ENCODE peak calls at places on chromosomes 11 and 22, in six cellular contexts. J, P, Q, F, S and G are unnamed samples.

GRCh38 chr22:30435674-30436126 is 10.1 kb downstream of the MTFP1 start:
- DNase-seq in J (no peak), P (no peak), Q (no peak), F (no peak), S (peak), G (peak)

GRCh38 chr11:47863189-47863892 is 15.2 kb upstream of the NUP160 start:
- DNase-seq in J (no peak), P (peak), Q (peak), F (no peak), S (no peak), G (no peak)

GRCh38 chr11:82865841-82866240 is 34.4 kb downstream of the PRCP start:
- DNase-seq in J (no peak), P (no peak), Q (no peak), F (no peak), S (no peak), G (no peak)

GRCh38 chr11:111185259-111185658 is 60.3 kb upstream of the POU2AF2 start:
- DNase-seq in J (no peak), P (no peak), Q (peak), F (no peak), S (no peak), G (no peak)

GRCh38 chr11:100810666-100811065 is 123.6 kb downstream of the ARHGAP42 start:
- DNase-seq in J (no peak), P (no peak), Q (no peak), F (no peak), S (no peak), G (no peak)

GRCh38 chr22:40040927-40041326 is 46.2 kb downstream of the FAM83F start:
- DNase-seq in J (peak), P (no peak), Q (peak), F (peak), S (peak), G (no peak)

GRCh38 chr11:72766152-72766902 is 14.1 kb upstream of the ARAP1 start:
- DNase-seq in J (no peak), P (no peak), Q (no peak), F (no peak), S (no peak), G (no peak)

GRCh38 chr11:12724301-12725046 is 50.3 kb downstream of the TEAD1 start:
- DNase-seq in J (peak), P (peak), Q (peak), F (peak), S (peak), G (no peak)

GRCh38 chr11:87908086-87908485 is 267.2 kb downstream of the RAB38 start:
- DNase-seq in J (no peak), P (no peak), Q (no peak), F (no peak), S (no peak), G (no peak)

GRCh38 chr11:36177837-36178236 is 111.4 kb downstream of the COMMD9 start:
- DNase-seq in J (no peak), P (no peak), Q (no peak), F (no peak), S (no peak), G (no peak)

GRCh38 chr11:65419773-65420481 is 2.7 kb upstream of the NEAT1 start:
- DNase-seq in J (peak), P (peak), Q (peak), F (peak), S (peak), G (peak)

GRCh38 chr22:47775191-47775590 is 1012.7 kb downstream of the TBC1D22A start:
- DNase-seq in J (no peak), P (no peak), Q (no peak), F (no peak), S (no peak), G (no peak)

GRCh38 chr11:58567889-58568512 is 7.7 kb downstream of the LPXN start:
- DNase-seq in J (no peak), P (peak), Q (peak), F (peak), S (no peak), G (peak)

GRCh38 chr22:36125434-36125833 is 35.1 kb downstream of the APOL3 start:
- DNase-seq in J (no peak), P (no peak), Q (no peak), F (no peak), S (no peak), G (no peak)

GRCh38 chr11:41659990-41660389 is 200.5 kb upstream of the LRRC4C start:
- DNase-seq in J (no peak), P (no peak), Q (no peak), F (no peak), S (no peak), G (no peak)

GRCh38 chr11:33777906-33778305 is 3.6 kb upstream of the FBXO3 start:
- DNase-seq in J (no peak), P (no peak), Q (no peak), F (no peak), S (no peak), G (no peak)

GRCh38 chr22:24401824-24402434 is 25.5 kb upstream of the ADORA2A start:
- DNase-seq in J (no peak), P (no peak), Q (no peak), F (no peak), S (no peak), G (no peak)

GRCh38 chr11:130243816-130244215 is 70.9 kb downstream of the ZBTB44 start:
- DNase-seq in J (no peak), P (no peak), Q (no peak), F (no peak), S (no peak), G (no peak)

GRCh38 chr11:46336781-46337180 is 10.5 kb upstream of the DGKZ start:
- DNase-seq in J (no peak), P (no peak), Q (peak), F (no peak), S (no peak), G (no peak)

GRCh38 chr11:102234779-102235439 is 82.4 kb upstream of the BIRC3 start:
- DNase-seq in J (no peak), P (no peak), Q (peak), F (no peak), S (no peak), G (no peak)

GRCh38 chr11:44818110-44818509 is 91.3 kb downstream of the TSPAN18 start:
- DNase-seq in J (no peak), P (no peak), Q (no peak), F (no peak), S (no peak), G (no peak)

GRCh38 chr11:20647976-20648565 is 21.3 kb upstream of the NELL1 start:
- DNase-seq in J (no peak), P (peak), Q (peak), F (peak), S (peak), G (no peak)

GRCh38 chr11:126421243-126421642 is 65.8 kb downstream of the ST3GAL4 start:
- DNase-seq in J (no peak), P (no peak), Q (no peak), F (no peak), S (no peak), G (no peak)

GRCh38 chr11:2988361-2988762 is 3.8 kb downstream of the NAP1L4 start:
- DNase-seq in J (no peak), P (no peak), Q (no peak), F (no peak), S (no peak), G (no peak)

GRCh38 chr11:69497221-69497787 is 15.8 kb downstream of the LINC01488 start:
- DNase-seq in J (peak), P (peak), Q (peak), F (peak), S (peak), G (no peak)

GRCh38 chr22:37300551-37301017 is 18.3 kb downstream of the CYTH4 start:
- DNase-seq in J (no peak), P (no peak), Q (no peak), F (no peak), S (no peak), G (no peak)

GRCh38 chr22:50247748-50248147 is 2.9 kb upstream of the TUBGCP6 start:
- DNase-seq in J (no peak), P (no peak), Q (peak), F (peak), S (no peak), G (peak)

GRCh38 chr11:20156280-20156875 is 3.9 kb downstream of the DBX1 start:
- DNase-seq in J (no peak), P (no peak), Q (no peak), F (no peak), S (no peak), G (peak)

GRCh38 chr11:34168642-34169051 is 63.2 kb downstream of the NAT10 start:
- DNase-seq in J (no peak), P (no peak), Q (no peak), F (no peak), S (no peak), G (no peak)

DNA sequence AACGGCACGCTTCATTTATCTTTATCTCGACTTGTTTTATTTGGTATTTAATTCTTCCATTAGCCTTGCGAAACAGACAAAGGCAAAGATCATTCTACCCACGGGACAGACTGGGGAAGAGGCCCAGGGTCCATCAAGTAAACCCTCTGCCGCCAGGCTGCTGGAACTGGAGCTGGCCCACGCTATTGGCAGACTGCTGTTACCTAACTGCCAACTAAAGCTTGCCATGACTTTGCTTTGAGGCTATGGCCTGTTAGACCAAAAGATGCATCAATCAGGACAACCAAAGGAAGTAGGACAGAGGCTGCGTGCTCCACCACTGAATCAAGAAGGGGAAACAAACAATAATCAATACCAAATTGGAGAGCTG is 794 bp upstream of the TMEM218 start:
- DNase-seq in J (no peak), P (no peak), Q (no peak), F (no peak), S (no peak), G (no peak)
- H3K4me3 ChIP-seq in J (peak), P (peak), Q (peak), F (peak), S (no peak), G (peak)

DNA sequence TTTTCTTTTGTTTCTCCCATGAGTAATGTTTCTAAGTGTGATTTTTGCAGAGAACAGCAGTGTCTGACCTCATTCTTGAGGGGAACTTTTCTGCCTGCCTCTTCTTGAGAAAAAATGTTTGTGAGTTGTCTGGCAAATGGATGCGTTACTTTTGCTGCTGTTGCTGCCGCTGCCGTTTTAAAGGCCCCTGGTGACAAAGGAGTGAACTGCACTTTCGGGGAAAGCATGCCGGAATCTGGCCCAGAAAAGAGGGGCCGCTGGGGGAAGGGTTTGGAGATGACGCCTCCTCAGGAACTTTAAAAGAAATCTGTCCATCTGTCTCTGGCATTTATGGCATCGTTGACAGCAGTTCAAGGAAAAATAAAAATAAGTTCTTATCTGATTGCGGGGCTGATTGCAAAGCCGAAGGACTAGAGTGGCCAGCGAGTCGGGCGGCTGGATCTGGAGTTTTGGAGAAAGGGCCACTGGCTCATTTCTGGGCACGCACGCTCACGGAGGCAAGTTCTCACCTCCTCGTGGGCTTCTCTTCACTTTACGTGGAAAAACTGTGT is 16.5 kb downstream of the ZBTB16 start:
- DNase-seq in J (peak), P (no peak), Q (peak), F (peak), S (no peak), G (no peak)
- H3K4me3 ChIP-seq in J (peak), P (no peak), Q (no peak), F (no peak), S (no peak), G (no peak)

DNA sequence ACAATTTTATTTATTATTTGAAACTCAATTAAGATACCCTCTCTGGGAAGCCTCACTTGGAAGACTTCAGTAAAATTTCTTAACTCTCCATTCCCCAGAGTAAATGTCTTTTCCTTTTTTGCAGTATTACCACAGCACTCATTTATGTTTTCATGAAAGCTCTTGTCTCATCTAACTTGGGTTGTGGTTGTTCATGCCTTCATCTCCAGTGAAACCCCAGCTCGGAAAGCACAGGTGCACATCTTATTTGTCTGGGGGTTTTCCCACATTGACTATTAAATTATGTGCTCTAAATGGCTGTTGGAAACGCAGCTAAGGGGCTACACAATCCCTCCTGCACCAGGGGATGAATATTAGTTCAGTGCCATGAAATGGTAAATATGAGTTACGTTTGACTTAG is 954.2 kb upstream of the RAG2 start:
- DNase-seq in J (no peak), P (no peak), Q (no peak), F (no peak), S (no peak), G (no peak)
- H3K4me3 ChIP-seq in J (no peak), P (no peak), Q (no peak), F (no peak), S (no peak), G (no peak)

GRCh38 chr11:123773026-123773425 is 18.7 kb upstream of the OR6X1 start:
- DNase-seq in J (no peak), P (no peak), Q (no peak), F (no peak), S (no peak), G (no peak)

GRCh38 chr11:123775274-123775673 is 21.0 kb upstream of the OR6X1 start:
- DNase-seq in J (no peak), P (no peak), Q (no peak), F (no peak), S (no peak), G (no peak)

GRCh38 chr11:123771664-123772063 is 17.3 kb upstream of the OR6X1 start:
- DNase-seq in J (no peak), P (no peak), Q (no peak), F (no peak), S (no peak), G (no peak)

GRCh38 chr11:123773959-123774358 is 19.6 kb upstream of the OR6X1 start:
- DNase-seq in J (no peak), P (no peak), Q (no peak), F (no peak), S (no peak), G (no peak)

GRCh38 chr11:123776160-123776559 is 21.8 kb upstream of the OR6X1 start:
- DNase-seq in J (no peak), P (no peak), Q (no peak), F (no peak), S (no peak), G (no peak)
- H3K4me3 ChIP-seq in J (no peak), P (no peak), Q (no peak), F (no peak), S (no peak), G (no peak)

DNA sequence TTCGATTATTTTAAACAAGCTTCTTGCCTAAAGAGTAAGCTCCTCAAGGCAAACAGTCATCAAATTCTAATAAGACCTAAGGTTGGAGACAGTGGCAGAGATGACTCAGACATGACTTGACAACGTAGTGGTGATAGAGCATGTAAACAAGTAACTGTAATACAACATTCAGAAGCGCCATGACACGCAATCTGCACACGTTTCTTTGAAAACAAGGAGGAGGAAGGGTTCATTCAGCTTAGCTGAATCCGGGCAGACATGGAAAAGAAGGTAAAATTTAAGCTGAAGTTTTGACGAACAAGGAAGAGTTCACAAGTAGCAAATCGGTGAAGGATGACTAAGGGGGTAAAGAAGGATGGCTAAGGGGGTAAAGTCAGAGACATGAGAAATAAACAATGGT is 152.4 kb upstream of the ZC3H12C start:
- DNase-seq in J (no peak), P (peak), Q (peak), F (peak), S (no peak), G (no peak)
- H3K4me3 ChIP-seq in J (no peak), P (peak), Q (no peak), F (no peak), S (no peak), G (no peak)

GRCh38 chr11:108224908-108225786 is 2.3 kb downstream of the ATM start:
- DNase-seq in J (no peak), P (no peak), Q (no peak), F (no peak), S (no peak), G (no peak)
- H3K4me3 ChIP-seq in J (peak), P (no peak), Q (peak), F (no peak), S (no peak), G (peak)

DNA sequence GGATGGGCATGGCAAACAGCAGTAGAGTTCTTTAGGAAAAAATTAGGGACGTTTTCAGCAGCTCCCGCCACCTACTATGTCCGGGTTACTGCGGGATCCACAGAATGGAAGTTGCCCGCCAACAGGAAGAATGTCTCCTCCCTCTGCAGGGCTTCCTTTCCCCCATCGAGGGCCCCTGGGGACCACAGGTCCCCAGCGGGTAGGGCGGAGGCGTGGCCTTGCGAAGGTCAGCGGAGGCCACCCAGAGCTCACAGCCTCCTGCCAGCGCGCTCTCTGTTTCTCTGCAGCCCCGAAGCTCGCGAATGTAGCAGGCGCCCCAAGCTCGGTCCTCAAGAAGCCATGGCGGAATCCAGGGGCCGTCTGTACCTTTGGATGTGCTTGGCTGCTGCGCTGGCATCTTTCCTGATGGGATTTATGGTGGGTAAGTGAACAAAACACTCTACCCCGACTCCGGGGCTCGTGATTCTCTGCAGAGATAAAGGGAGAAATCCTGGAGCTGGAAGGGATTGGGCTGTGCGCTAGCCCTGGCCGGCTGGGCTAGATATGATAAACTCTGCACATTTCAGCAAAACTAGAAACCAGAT is at the start of gene NAALAD2:
- DNase-seq in J (peak), P (peak), Q (peak), F (no peak), S (no peak), G (no peak)
- H3K4me3 ChIP-seq in J (peak), P (peak), Q (peak), F (peak), S (peak), G (peak)